ENCODE peak calls at places on chromosomes 5 and 9, in nine cellular contexts. K is chondrocyte; C is activated CD4-positive, alpha-beta T cell treated with anti-CD3 and anti-CD28 coated beads for 24 hours; G is thyroid gland; R is ELR; H is activated naive CD8-positive, alpha-beta T cell treated with anti-CD3 and anti-CD28 coated beads, Interleukin-2, amount 50 U/mL, for 24 hours; A is hepatic stellate cell; U is A549; V is Right ventricle myocardium superior. O is an unnamed sample.

GRCh38 chr9:98236881-98237487 is 18.5 kb downstream of the TBC1D2 start:
- DNase-seq in K (no peak), C (no peak), G (peak; percentile 60), R (no peak), H (no peak), A (no peak), U (no peak), V (no peak), O (no peak)

GRCh38 chr9:83505282-83505681 is 32.9 kb downstream of the FRMD3 start:
- DNase-seq in K (no peak), C (no peak), G (no peak), R (no peak), H (no peak), A (no peak), U (no peak), V (no peak), O (no peak)

GRCh38 chr9:109120204-109120789 is 550 bp upstream of the TMEM245 start:
- DNase-seq in K (no peak), C (no peak), G (no peak), R (peak; percentile 9), H (no peak), A (no peak), U (no peak), V (no peak), O (no peak)

GRCh38 chr9:109728696-109729300 is 51.2 kb upstream of the PALM2AKAP2 start:
- DNase-seq in K (no peak), C (no peak), G (no peak), R (no peak), H (no peak), A (no peak), U (no peak), V (no peak), O (no peak)

GRCh38 chr5:119537704-119538103 is 85.4 kb downstream of the HSD17B4 start:
- DNase-seq in K (no peak), C (no peak), G (peak; percentile 10), R (peak; percentile 25), H (no peak), A (no peak), U (no peak), V (no peak), O (no peak)

GRCh38 chr5:542693-543311 is 18.6 kb upstream of the SLC9A3 start:
- DNase-seq in K (peak; percentile 90), C (no peak), G (no peak), R (no peak), H (no peak), A (no peak), U (no peak), V (peak; percentile 32), O (no peak)

GRCh38 chr5:135315394-135315793 is 83.6 kb downstream of the MACROH2A1 start:
- DNase-seq in K (no peak), C (no peak), G (no peak), R (no peak), H (no peak), A (no peak), U (no peak), V (no peak), O (no peak)

GRCh38 chr9:131609116-131609830 is 64.0 kb downstream of the PRRT1B start:
- DNase-seq in K (no peak), C (no peak), G (peak; percentile 70), R (peak; percentile 76), H (no peak), A (peak; percentile 73), U (peak; percentile 10), V (peak; percentile 75), O (no peak)

GRCh38 chr9:17628617-17629016 is 49.8 kb downstream of the SH3GL2 start:
- DNase-seq in K (no peak), C (no peak), G (no peak), R (no peak), H (no peak), A (no peak), U (no peak), V (no peak), O (no peak)

GRCh38 chr5:80784451-80784850 is 129.7 kb upstream of the DHFR start:
- DNase-seq in K (no peak), C (no peak), G (no peak), R (no peak), H (no peak), A (no peak), U (no peak), V (no peak), O (no peak)

O was measured in activated effector memory CD4-positive, alpha-beta T cell treated with anti-CD3 and anti-CD28 coated beads, Interleukin-2, amount 50 U/mL, for 16 hours.